ENCODE peak calls at places on chromosomes 1 and 21, in four cellular contexts. One of them, this sample, is unnamed.

GRCh38 chr21:31370893-31371652 is 27.0 kb upstream of the TIAM1 start:
- DNase-seq in CD4-positive, alpha-beta memory T cell: no peak
- DNase-seq in endothelial cell of umbilical vein: no peak
- DNase-seq in mesenchymal stem cell: peak; percentile 84
- DNase-seq in this sample: no peak

GRCh38 chr1:7521803-7522202 is 249.3 kb upstream of the VAMP3 start:
- DNase-seq in CD4-positive, alpha-beta memory T cell: no peak
- DNase-seq in endothelial cell of umbilical vein: no peak
- DNase-seq in mesenchymal stem cell: no peak
- DNase-seq in this sample: no peak

GRCh38 chr1:67336157-67336556 is 28.5 kb downstream of the IL12RB2 start:
- DNase-seq in CD4-positive, alpha-beta memory T cell: peak; percentile 47
- DNase-seq in endothelial cell of umbilical vein: no peak
- DNase-seq in mesenchymal stem cell: no peak
- DNase-seq in this sample: no peak

GRCh38 chr1:165367375-165367993 is 11.0 kb upstream of the LMX1A start:
- DNase-seq in CD4-positive, alpha-beta memory T cell: peak; percentile 70
- DNase-seq in endothelial cell of umbilical vein: peak; percentile 69
- DNase-seq in mesenchymal stem cell: peak; percentile 67
- DNase-seq in this sample: peak; percentile 85

GRCh38 chr21:24428539-24429186 is 1178.6 kb downstream of the MRPL39 start:
- DNase-seq in CD4-positive, alpha-beta memory T cell: no peak
- DNase-seq in endothelial cell of umbilical vein: no peak
- DNase-seq in mesenchymal stem cell: no peak
- DNase-seq in this sample: no peak

GRCh38 chr1:205396972-205397616 is 24.8 kb downstream of the LEMD1 start:
- DNase-seq in CD4-positive, alpha-beta memory T cell: no peak
- DNase-seq in endothelial cell of umbilical vein: peak; percentile 35
- DNase-seq in mesenchymal stem cell: peak; percentile 45
- DNase-seq in this sample: peak; percentile 54

GRCh38 chr1:35558374-35559316 is 1.0 kb downstream of the NCDN start:
- DNase-seq in CD4-positive, alpha-beta memory T cell: no peak
- DNase-seq in endothelial cell of umbilical vein: no peak
- DNase-seq in mesenchymal stem cell: no peak
- DNase-seq in this sample: peak; percentile 62

GRCh38 chr1:21818661-21819060 is 6.6 kb downstream of the LDLRAD2 start:
- DNase-seq in CD4-positive, alpha-beta memory T cell: no peak
- DNase-seq in endothelial cell of umbilical vein: no peak
- DNase-seq in mesenchymal stem cell: peak; percentile 26
- DNase-seq in this sample: peak; percentile 69

GRCh38 chr1:21614419-21615115 is 54.6 kb downstream of the RAP1GAP start:
- DNase-seq in CD4-positive, alpha-beta memory T cell: no peak
- DNase-seq in endothelial cell of umbilical vein: no peak
- DNase-seq in mesenchymal stem cell: no peak
- DNase-seq in this sample: no peak

GRCh38 chr1:88612299-88612698 is 71.8 kb upstream of the PKN2 start:
- DNase-seq in CD4-positive, alpha-beta memory T cell: no peak
- DNase-seq in endothelial cell of umbilical vein: no peak
- DNase-seq in mesenchymal stem cell: no peak
- DNase-seq in this sample: peak; percentile 22

GRCh38 chr1:57696041-57696440 is 272.2 kb upstream of the DAB1 start:
- DNase-seq in CD4-positive, alpha-beta memory T cell: no peak
- DNase-seq in endothelial cell of umbilical vein: no peak
- DNase-seq in mesenchymal stem cell: no peak
- DNase-seq in this sample: no peak

GRCh38 chr1:99481391-99481996 is 164.4 kb upstream of the PALMD start:
- DNase-seq in CD4-positive, alpha-beta memory T cell: peak; percentile 17
- DNase-seq in endothelial cell of umbilical vein: peak; percentile 75
- DNase-seq in mesenchymal stem cell: peak; percentile 60
- DNase-seq in this sample: peak; percentile 64

GRCh38 chr1:174795806-174796205 is 203.9 kb upstream of the CACYBP start:
- DNase-seq in CD4-positive, alpha-beta memory T cell: no peak
- DNase-seq in endothelial cell of umbilical vein: no peak
- DNase-seq in mesenchymal stem cell: no peak
- DNase-seq in this sample: no peak

GRCh38 chr1:94840811-94841210 is 20.7 kb downstream of the SLC44A3 start:
- DNase-seq in CD4-positive, alpha-beta memory T cell: no peak
- DNase-seq in endothelial cell of umbilical vein: no peak
- DNase-seq in mesenchymal stem cell: no peak
- DNase-seq in this sample: no peak

GRCh38 chr1:7574121-7575040 is 196.7 kb upstream of the VAMP3 start:
- DNase-seq in CD4-positive, alpha-beta memory T cell: no peak
- DNase-seq in endothelial cell of umbilical vein: peak; percentile 56
- DNase-seq in mesenchymal stem cell: no peak
- DNase-seq in this sample: no peak

This sample was measured in SJCRH30.